ENCODE peak calls at places on chromosomes 12 and 14, in seven cellular contexts. One of them, this sample, is unnamed.

GRCh38 chr14:29222671-29223268 is 456.2 kb downstream of the FOXG1 start:
- DNase-seq in CD4-positive, CD25-positive, alpha-beta regulatory T cell: no peak
- DNase-seq in GM23248: peak
- DNase-seq in cardiac muscle cell: peak
- DNase-seq in IMR-90: peak
- DNase-seq in left ventricle myocardium inferior: no peak
- DNase-seq in endothelial cell of umbilical vein: peak
- DNase-seq in this sample: no peak

GRCh38 chr14:34470319-34470718 is 8.3 kb upstream of the SPTSSA start:
- DNase-seq in GM23248: no peak
- DNase-seq in left ventricle myocardium inferior: no peak
- DNase-seq in cardiac muscle cell: no peak
- DNase-seq in endothelial cell of umbilical vein: no peak
- DNase-seq in CD4-positive, CD25-positive, alpha-beta regulatory T cell: no peak
- DNase-seq in IMR-90: no peak
- DNase-seq in this sample: no peak

GRCh38 chr12:13680916-13681315 is 300.5 kb downstream of the GRIN2B start:
- DNase-seq in endothelial cell of umbilical vein: no peak
- DNase-seq in CD4-positive, CD25-positive, alpha-beta regulatory T cell: no peak
- DNase-seq in GM23248: no peak
- DNase-seq in IMR-90: no peak
- DNase-seq in left ventricle myocardium inferior: no peak
- DNase-seq in cardiac muscle cell: no peak
- DNase-seq in this sample: no peak

GRCh38 chr12:31363416-31363809 is 37.5 kb upstream of the SINHCAF start:
- DNase-seq in left ventricle myocardium inferior: no peak
- DNase-seq in endothelial cell of umbilical vein: no peak
- DNase-seq in IMR-90: no peak
- DNase-seq in GM23248: no peak
- DNase-seq in CD4-positive, CD25-positive, alpha-beta regulatory T cell: no peak
- DNase-seq in cardiac muscle cell: no peak
- DNase-seq in this sample: no peak

GRCh38 chr12:109767456-109767855 is 53.8 kb downstream of the FAM222A start:
- DNase-seq in left ventricle myocardium inferior: no peak
- DNase-seq in endothelial cell of umbilical vein: no peak
- DNase-seq in IMR-90: no peak
- DNase-seq in CD4-positive, CD25-positive, alpha-beta regulatory T cell: no peak
- DNase-seq in cardiac muscle cell: no peak
- DNase-seq in GM23248: no peak
- DNase-seq in this sample: no peak

GRCh38 chr12:54352022-54352531 is 12.2 kb downstream of the GPR84 start:
- DNase-seq in cardiac muscle cell: peak
- DNase-seq in endothelial cell of umbilical vein: no peak
- DNase-seq in IMR-90: peak
- DNase-seq in left ventricle myocardium inferior: peak
- DNase-seq in CD4-positive, CD25-positive, alpha-beta regulatory T cell: peak
- DNase-seq in GM23248: peak
- DNase-seq in this sample: no peak

GRCh38 chr14:103699901-103700752 is 15.1 kb downstream of the XRCC3 start:
- DNase-seq in GM23248: peak
- DNase-seq in IMR-90: no peak
- DNase-seq in CD4-positive, CD25-positive, alpha-beta regulatory T cell: no peak
- DNase-seq in cardiac muscle cell: no peak
- DNase-seq in left ventricle myocardium inferior: peak
- DNase-seq in endothelial cell of umbilical vein: no peak
- DNase-seq in this sample: peak

GRCh38 chr12:8590842-8591545 is 21.7 kb downstream of the AICDA start:
- DNase-seq in left ventricle myocardium inferior: no peak
- DNase-seq in CD4-positive, CD25-positive, alpha-beta regulatory T cell: peak
- DNase-seq in cardiac muscle cell: no peak
- DNase-seq in endothelial cell of umbilical vein: no peak
- DNase-seq in GM23248: no peak
- DNase-seq in IMR-90: no peak
- DNase-seq in this sample: no peak

GRCh38 chr14:100028990-100029677 is 36.1 kb upstream of the EVL start:
- DNase-seq in CD4-positive, CD25-positive, alpha-beta regulatory T cell: no peak
- DNase-seq in left ventricle myocardium inferior: no peak
- DNase-seq in IMR-90: peak
- DNase-seq in GM23248: peak
- DNase-seq in endothelial cell of umbilical vein: no peak
- DNase-seq in cardiac muscle cell: no peak
- DNase-seq in this sample: no peak

GRCh38 chr12:125096894-125097293 is 31.7 kb downstream of the AACS start:
- DNase-seq in IMR-90: no peak
- DNase-seq in left ventricle myocardium inferior: no peak
- DNase-seq in endothelial cell of umbilical vein: no peak
- DNase-seq in CD4-positive, CD25-positive, alpha-beta regulatory T cell: no peak
- DNase-seq in GM23248: no peak
- DNase-seq in cardiac muscle cell: no peak
- DNase-seq in this sample: no peak

GRCh38 chr12:6980740-6981139 is 10.0 kb downstream of the EMG1 start:
- DNase-seq in endothelial cell of umbilical vein: no peak
- DNase-seq in cardiac muscle cell: no peak
- DNase-seq in GM23248: peak
- DNase-seq in IMR-90: no peak
- DNase-seq in left ventricle myocardium inferior: no peak
- DNase-seq in CD4-positive, CD25-positive, alpha-beta regulatory T cell: no peak
- DNase-seq in this sample: no peak

GRCh38 chr12:127677537-127678131 is 589.3 kb upstream of the TMEM132C start:
- DNase-seq in left ventricle myocardium inferior: peak
- DNase-seq in CD4-positive, CD25-positive, alpha-beta regulatory T cell: peak
- DNase-seq in GM23248: peak
- DNase-seq in endothelial cell of umbilical vein: peak
- DNase-seq in IMR-90: peak
- DNase-seq in cardiac muscle cell: peak
- DNase-seq in this sample: peak

GRCh38 chr12:457676-458075 is 2.1 kb upstream of the B4GALNT3 start:
- DNase-seq in endothelial cell of umbilical vein: no peak
- DNase-seq in IMR-90: no peak
- DNase-seq in left ventricle myocardium inferior: no peak
- DNase-seq in CD4-positive, CD25-positive, alpha-beta regulatory T cell: no peak
- DNase-seq in cardiac muscle cell: no peak
- DNase-seq in GM23248: no peak
- DNase-seq in this sample: no peak

GRCh38 chr12:130136536-130136935 is 25.7 kb upstream of the FZD10 start:
- DNase-seq in cardiac muscle cell: no peak
- DNase-seq in IMR-90: no peak
- DNase-seq in endothelial cell of umbilical vein: no peak
- DNase-seq in GM23248: no peak
- DNase-seq in left ventricle myocardium inferior: no peak
- DNase-seq in CD4-positive, CD25-positive, alpha-beta regulatory T cell: no peak
- DNase-seq in this sample: no peak

GRCh38 chr12:57803317-57803893 is 15.1 kb downstream of the AVIL start:
- DNase-seq in endothelial cell of umbilical vein: peak
- DNase-seq in cardiac muscle cell: peak
- DNase-seq in GM23248: peak
- DNase-seq in left ventricle myocardium inferior: peak
- DNase-seq in IMR-90: peak
- DNase-seq in CD4-positive, CD25-positive, alpha-beta regulatory T cell: peak
- DNase-seq in this sample: peak

GRCh38 chr14:87944987-87945604 is 47.9 kb downstream of the GALC start:
- DNase-seq in left ventricle myocardium inferior: no peak
- DNase-seq in GM23248: peak
- DNase-seq in endothelial cell of umbilical vein: peak
- DNase-seq in IMR-90: peak
- DNase-seq in CD4-positive, CD25-positive, alpha-beta regulatory T cell: peak
- DNase-seq in cardiac muscle cell: peak
- DNase-seq in this sample: no peak

GRCh38 chr14:68655961-68656360 is 136.9 kb downstream of the ZFP36L1 start:
- DNase-seq in GM23248: no peak
- DNase-seq in IMR-90: no peak
- DNase-seq in cardiac muscle cell: no peak
- DNase-seq in left ventricle myocardium inferior: no peak
- DNase-seq in CD4-positive, CD25-positive, alpha-beta regulatory T cell: no peak
- DNase-seq in endothelial cell of umbilical vein: no peak
- DNase-seq in this sample: peak

GRCh38 chr14:103031956-103032355 is 25.4 kb downstream of the CDC42BPB start:
- DNase-seq in IMR-90: no peak
- DNase-seq in cardiac muscle cell: no peak
- DNase-seq in CD4-positive, CD25-positive, alpha-beta regulatory T cell: no peak
- DNase-seq in left ventricle myocardium inferior: no peak
- DNase-seq in GM23248: peak
- DNase-seq in endothelial cell of umbilical vein: peak
- DNase-seq in this sample: no peak

GRCh38 chr12:52945389-52946232 is 3.3 kb upstream of the KRT18 start:
- DNase-seq in cardiac muscle cell: peak
- DNase-seq in GM23248: peak
- DNase-seq in CD4-positive, CD25-positive, alpha-beta regulatory T cell: no peak
- DNase-seq in endothelial cell of umbilical vein: peak
- DNase-seq in left ventricle myocardium inferior: no peak
- DNase-seq in IMR-90: peak
- DNase-seq in this sample: peak

GRCh38 chr12:50924439-50925341 is 27.7 kb upstream of the HIGD1C start:
- DNase-seq in cardiac muscle cell: peak
- DNase-seq in GM23248: peak
- DNase-seq in CD4-positive, CD25-positive, alpha-beta regulatory T cell: peak
- DNase-seq in endothelial cell of umbilical vein: peak
- DNase-seq in IMR-90: peak
- DNase-seq in left ventricle myocardium inferior: peak
- DNase-seq in this sample: peak

GRCh38 chr12:125351788-125352187 is 286.6 kb downstream of the AACS start:
- DNase-seq in cardiac muscle cell: no peak
- DNase-seq in IMR-90: no peak
- DNase-seq in endothelial cell of umbilical vein: no peak
- DNase-seq in CD4-positive, CD25-positive, alpha-beta regulatory T cell: no peak
- DNase-seq in GM23248: no peak
- DNase-seq in left ventricle myocardium inferior: no peak
- DNase-seq in this sample: no peak

GRCh38 chr14:94043756-94044475 is 17.8 kb downstream of the OTUB2 start:
- DNase-seq in IMR-90: no peak
- DNase-seq in CD4-positive, CD25-positive, alpha-beta regulatory T cell: no peak
- DNase-seq in cardiac muscle cell: no peak
- DNase-seq in left ventricle myocardium inferior: no peak
- DNase-seq in GM23248: no peak
- DNase-seq in endothelial cell of umbilical vein: no peak
- DNase-seq in this sample: no peak

GRCh38 chr14:81441626-81442134 is 41.6 kb upstream of the STON2 start:
- DNase-seq in CD4-positive, CD25-positive, alpha-beta regulatory T cell: no peak
- DNase-seq in GM23248: no peak
- DNase-seq in IMR-90: no peak
- DNase-seq in endothelial cell of umbilical vein: no peak
- DNase-seq in cardiac muscle cell: no peak
- DNase-seq in left ventricle myocardium inferior: no peak
- DNase-seq in this sample: no peak

GRCh38 chr14:72894323-72894622 is 372 bp upstream of the DPF3 start:
- DNase-seq in endothelial cell of umbilical vein: no peak
- DNase-seq in cardiac muscle cell: no peak
- DNase-seq in left ventricle myocardium inferior: no peak
- DNase-seq in IMR-90: no peak
- DNase-seq in GM23248: no peak
- DNase-seq in CD4-positive, CD25-positive, alpha-beta regulatory T cell: no peak
- DNase-seq in this sample: no peak
- H3K27ac ChIP-seq in endothelial cell of umbilical vein: peak
- H3K27ac ChIP-seq in cardiac muscle cell: peak
- H3K27ac ChIP-seq in left ventricle myocardium inferior: peak
- H3K27ac ChIP-seq in IMR-90: peak
- H3K27ac ChIP-seq in GM23248: no peak
- H3K27ac ChIP-seq in CD4-positive, CD25-positive, alpha-beta regulatory T cell: no peak
- H3K27ac ChIP-seq in this sample: peak

GRCh38 chr14:95875831-95876768 is 532 bp upstream of the TUNAR start:
- DNase-seq in IMR-90: no peak
- DNase-seq in cardiac muscle cell: no peak
- DNase-seq in GM23248: no peak
- DNase-seq in CD4-positive, CD25-positive, alpha-beta regulatory T cell: no peak
- DNase-seq in left ventricle myocardium inferior: no peak
- DNase-seq in endothelial cell of umbilical vein: no peak
- DNase-seq in this sample: no peak
- H3K27ac ChIP-seq in IMR-90: no peak
- H3K27ac ChIP-seq in cardiac muscle cell: no peak
- H3K27ac ChIP-seq in GM23248: no peak
- H3K27ac ChIP-seq in CD4-positive, CD25-positive, alpha-beta regulatory T cell: no peak
- H3K27ac ChIP-seq in left ventricle myocardium inferior: no peak
- H3K27ac ChIP-seq in endothelial cell of umbilical vein: no peak
- H3K27ac ChIP-seq in this sample: no peak

DNA sequence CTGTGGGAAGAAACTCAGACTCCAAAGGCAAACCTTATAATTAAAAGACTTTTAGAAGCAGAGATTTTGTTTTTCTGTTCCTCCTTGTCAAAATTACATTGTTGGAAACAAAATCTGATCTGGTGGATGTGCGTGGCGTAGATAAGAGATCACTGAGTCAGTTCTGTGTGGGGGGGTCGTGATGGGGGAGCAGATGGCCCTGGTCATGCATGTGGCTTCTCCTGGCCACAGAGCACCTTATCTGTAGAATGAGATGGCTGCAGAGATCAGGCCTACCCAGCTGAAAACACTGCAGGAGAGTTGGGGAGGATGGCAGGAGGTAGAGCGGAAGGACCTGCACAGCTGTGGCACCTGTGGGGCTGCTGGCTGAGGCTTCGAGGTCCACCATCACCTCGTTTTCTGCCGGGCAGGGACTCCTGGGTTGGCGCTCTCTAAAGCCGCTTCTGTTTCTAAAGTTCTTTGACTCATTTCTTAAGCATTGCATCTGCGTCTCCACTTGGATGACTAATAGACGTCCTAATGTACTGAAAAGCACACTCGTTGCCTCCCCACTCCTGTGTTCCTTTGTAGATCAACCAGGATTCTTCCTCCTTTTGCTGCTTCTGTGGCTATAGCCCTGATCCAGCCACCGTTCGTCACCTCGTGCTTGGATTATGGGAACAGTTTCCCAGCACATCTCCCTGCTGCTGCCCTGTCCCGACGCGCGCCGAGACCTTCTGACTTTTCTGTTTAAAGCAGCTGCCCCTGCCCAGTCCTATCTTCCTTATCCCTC is 93.4 kb downstream of the TSPAN9 start:
- DNase-seq in GM23248: peak
- DNase-seq in cardiac muscle cell: peak
- DNase-seq in endothelial cell of umbilical vein: peak
- DNase-seq in left ventricle myocardium inferior: no peak
- DNase-seq in CD4-positive, CD25-positive, alpha-beta regulatory T cell: no peak
- DNase-seq in IMR-90: peak
- DNase-seq in this sample: no peak
- H3K27ac ChIP-seq in GM23248: peak
- H3K27ac ChIP-seq in cardiac muscle cell: no peak
- H3K27ac ChIP-seq in endothelial cell of umbilical vein: no peak
- H3K27ac ChIP-seq in left ventricle myocardium inferior: no peak
- H3K27ac ChIP-seq in CD4-positive, CD25-positive, alpha-beta regulatory T cell: no peak
- H3K27ac ChIP-seq in IMR-90: peak
- H3K27ac ChIP-seq in this sample: no peak

DNA sequence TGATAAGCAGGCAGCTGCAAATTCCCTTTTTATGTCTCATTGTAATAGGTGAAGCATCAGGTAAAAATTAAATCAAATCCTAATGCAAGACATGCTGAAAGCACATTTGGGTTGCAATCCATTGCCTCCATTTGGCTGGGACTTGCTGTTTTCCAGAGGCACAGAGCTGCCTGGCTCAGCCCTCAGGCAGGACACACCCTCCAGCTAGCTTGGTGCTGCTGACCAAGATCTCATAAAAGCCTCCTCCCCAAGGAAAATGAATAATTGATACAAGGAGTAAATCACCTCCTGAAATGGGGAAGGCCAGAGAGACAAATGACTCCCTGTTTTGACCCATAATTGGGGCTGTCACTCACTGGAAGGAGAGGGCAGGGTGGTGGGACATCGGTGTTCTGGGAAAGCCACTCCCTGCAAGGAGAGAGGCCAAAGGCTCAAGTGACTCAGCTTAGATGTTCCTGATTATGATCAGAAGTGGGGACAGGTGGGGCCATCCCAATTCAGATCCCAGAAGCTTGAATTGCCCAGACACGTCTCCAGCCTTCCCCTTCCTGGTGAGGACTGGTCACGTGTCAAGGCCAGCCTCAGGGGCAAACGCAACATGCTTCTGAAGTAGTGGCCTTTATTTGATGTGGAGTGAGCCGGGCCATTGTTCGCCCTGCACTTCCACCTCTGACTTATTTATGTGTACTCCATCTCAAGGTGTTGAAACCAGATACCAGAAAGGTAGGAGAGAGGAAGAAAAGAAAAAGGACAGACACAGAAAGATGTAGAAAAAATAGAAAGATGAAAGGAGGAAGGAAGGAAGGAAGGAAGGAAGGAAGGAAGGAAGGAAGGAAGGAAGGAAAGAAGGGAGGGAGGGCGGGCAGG is 773.7 kb downstream of the BCL11B start:
- DNase-seq in left ventricle myocardium inferior: no peak
- DNase-seq in CD4-positive, CD25-positive, alpha-beta regulatory T cell: no peak
- DNase-seq in IMR-90: no peak
- DNase-seq in cardiac muscle cell: no peak
- DNase-seq in endothelial cell of umbilical vein: no peak
- DNase-seq in GM23248: no peak
- DNase-seq in this sample: no peak
- H3K27ac ChIP-seq in left ventricle myocardium inferior: no peak
- H3K27ac ChIP-seq in CD4-positive, CD25-positive, alpha-beta regulatory T cell: no peak
- H3K27ac ChIP-seq in IMR-90: no peak
- H3K27ac ChIP-seq in cardiac muscle cell: no peak
- H3K27ac ChIP-seq in endothelial cell of umbilical vein: no peak
- H3K27ac ChIP-seq in GM23248: no peak
- H3K27ac ChIP-seq in this sample: no peak

This sample was measured in right cardiac atrium.